ENCODE peak calls at places on chromosome 1, in four cellular contexts. F, N, A and O are unnamed samples.

GRCh38 chr1:184242507-184242943 is 144.3 kb upstream of the C1orf21 start:
- DNase-seq in F (no peak), N (no peak), A (no peak), O (peak; percentile 58)

GRCh38 chr1:234658143-234658542 is 48.2 kb upstream of the IRF2BP2 start:
- DNase-seq in F (no peak), N (no peak), A (no peak), O (peak; percentile 82)

GRCh38 chr1:167454304-167454928 is 63.9 kb downstream of the CD247 start:
- DNase-seq in F (no peak), N (no peak), A (no peak), O (no peak)

GRCh38 chr1:194369060-194369459 is 1182.6 kb upstream of the B3GALT2 start:
- DNase-seq in F (no peak), N (no peak), A (no peak), O (no peak)

GRCh38 chr1:174153825-174154107 is 5.6 kb upstream of the RABGAP1L start:
- DNase-seq in F (no peak), N (no peak), A (no peak), O (no peak)

GRCh38 chr1:194024659-194025058 is 838.2 kb upstream of the B3GALT2 start:
- DNase-seq in F (no peak), N (no peak), A (no peak), O (no peak)

GRCh38 chr1:5267603-5268235 is 613.3 kb downstream of the AJAP1 start:
- DNase-seq in F (peak; percentile 80), N (no peak), A (no peak), O (no peak)

GRCh38 chr1:115448282-115449044 is 110.4 kb upstream of the NGF start:
- DNase-seq in F (no peak), N (no peak), A (no peak), O (no peak)

GRCh38 chr1:4485878-4486277 is 168.5 kb upstream of the AJAP1 start:
- DNase-seq in F (no peak), N (no peak), A (no peak), O (no peak)

GRCh38 chr1:94883688-94884087 is 43.2 kb downstream of the CNN3 start:
- DNase-seq in F (no peak), N (no peak), A (no peak), O (peak; percentile 78)

GRCh38 chr1:4130096-4130495 is 230.0 kb upstream of the C1orf174 start:
- DNase-seq in F (no peak), N (no peak), A (no peak), O (no peak)

GRCh38 chr1:112527266-112528010 is 18.7 kb downstream of the WNT2B start:
- DNase-seq in F (no peak), N (no peak), A (no peak), O (peak; percentile 50)

GRCh38 chr1:183776731-183777130 is 28.2 kb upstream of the RGL1 start:
- DNase-seq in F (no peak), N (no peak), A (no peak), O (peak; percentile 12)

GRCh38 chr1:230852959-230853358 is 15.4 kb downstream of the C1orf198 start:
- DNase-seq in F (no peak), N (no peak), A (no peak), O (no peak)

GRCh38 chr1:230853736-230854135 is 14.6 kb downstream of the C1orf198 start:
- DNase-seq in F (no peak), N (no peak), A (no peak), O (no peak)

GRCh38 chr1:230857077-230857476 is 11.2 kb downstream of the C1orf198 start:
- DNase-seq in F (no peak), N (no peak), A (no peak), O (no peak)

GRCh38 chr1:230855886-230856285 is 12.4 kb downstream of the C1orf198 start:
- DNase-seq in F (no peak), N (no peak), A (no peak), O (no peak)

DNA sequence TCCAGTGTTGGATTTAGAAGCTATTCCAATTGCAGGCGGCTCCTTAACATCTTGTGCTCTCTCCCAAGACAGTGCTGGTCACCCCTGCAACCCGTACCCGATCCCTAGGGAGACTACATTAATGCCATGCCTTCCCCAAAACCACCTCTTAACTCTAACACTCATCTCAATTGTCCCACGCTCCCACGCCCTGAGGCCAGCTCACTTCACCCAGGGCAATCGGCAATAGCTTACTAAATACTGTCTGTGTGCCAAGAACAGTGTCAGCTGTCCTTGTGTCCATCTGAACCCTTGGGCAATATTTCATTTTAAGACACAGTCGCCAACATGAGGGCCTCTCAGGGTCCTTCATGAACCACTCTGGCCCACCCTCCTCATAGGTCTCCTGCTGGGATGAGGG is 13.9 kb downstream of the C1orf198 start:
- DNase-seq in F (no peak), N (no peak), A (no peak), O (no peak)
- H3K4me1 ChIP-seq in F (no peaks in the 10 kb centered on the region), N (no peaks in the 10 kb centered on the region), A (peaks cover 35% of the 10 kb centered on the region), O (peaks cover 47% of the 10 kb centered on the region)

GRCh38 chr1:39213511-39214002 is 9.1 kb downstream of the MACF1 start:
- DNase-seq in F (no peak), N (no peak), A (no peak), O (peak; percentile 72)

GRCh38 chr1:39210649-39211048 is 6.2 kb downstream of the MACF1 start:
- DNase-seq in F (no peak), N (no peak), A (no peak), O (no peak)

GRCh38 chr1:39214021-39214713 is 9.7 kb downstream of the MACF1 start:
- DNase-seq in F (no peak), N (no peak), A (no peak), O (no peak)

GRCh38 chr1:39214714-39214997 is 10.2 kb downstream of the MACF1 start:
- DNase-seq in F (no peak), N (no peak), A (no peak), O (no peak)

GRCh38 chr1:39212499-39212898 is 8.0 kb downstream of the MACF1 start:
- DNase-seq in F (no peak), N (no peak), A (no peak), O (no peak)
- H3K9me2 ChIP-seq in F (no peaks in the 10 kb centered on the region), N (no peaks in the 10 kb centered on the region), A (no peaks in the 10 kb centered on the region), O (no peaks in the 10 kb centered on the region)

DNA sequence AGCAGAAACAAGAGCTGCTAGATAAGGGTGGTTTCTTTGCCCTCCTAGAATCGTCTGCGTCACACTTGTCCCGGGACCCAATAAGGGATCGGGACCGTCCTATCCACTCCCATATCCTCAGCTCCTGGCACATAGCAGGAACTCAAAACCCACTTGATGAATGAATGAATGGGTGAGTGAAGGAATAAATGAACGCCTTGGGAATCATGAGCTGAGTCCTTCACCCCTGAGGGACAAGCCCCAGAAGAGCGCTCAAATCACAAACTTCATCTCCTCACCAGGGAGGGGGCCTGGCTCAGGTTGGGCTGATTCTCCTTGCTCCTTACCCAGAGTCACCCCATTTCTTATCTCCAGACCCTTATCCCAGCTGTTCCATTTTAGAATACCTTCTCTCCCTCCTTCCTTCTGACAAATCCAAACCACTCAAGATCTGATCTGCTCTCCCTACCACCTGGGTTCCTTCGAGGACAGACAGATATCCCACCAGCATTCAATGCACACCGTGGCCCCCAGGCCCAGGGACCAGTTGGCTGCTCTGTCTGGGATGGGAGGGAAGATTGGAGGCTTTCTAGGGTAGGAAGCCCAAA is 590 bp upstream of the MOB3C start:
- DNase-seq in F (no peak), N (no peak), A (no peak), O (no peak)
- H3K4me3 ChIP-seq in F (peak overlapping the region; percentile 83), N (peak overlapping the region; percentile 79), A (peak overlapping the region; percentile 69), O (peak overlapping the region; percentile 88)

GRCh38 chr1:25740071-25740470 is 59.9 kb upstream of the SELENON start:
- DNase-seq in F (no peak), N (no peak), A (no peak), O (no peak)

GRCh38 chr1:25744140-25744581 is 55.8 kb upstream of the SELENON start:
- DNase-seq in F (no peak), N (no peak), A (peak; percentile 69), O (peak; percentile 77)

GRCh38 chr1:25744636-25745425 is 55.2 kb upstream of the SELENON start:
- DNase-seq in F (no peak), N (no peak), A (no peak), O (no peak)

GRCh38 chr1:25743164-25744139 is 56.5 kb upstream of the SELENON start:
- DNase-seq in F (no peak), N (no peak), A (no peak), O (peak; percentile 88)

GRCh38 chr1:25742316-25742715 is 57.7 kb upstream of the SELENON start:
- DNase-seq in F (no peak), N (no peak), A (no peak), O (no peak)
- H3K4me1 ChIP-seq in F (no peaks in the 10 kb centered on the region), N (no peaks in the 10 kb centered on the region), A (no peaks in the 10 kb centered on the region), O (peaks cover 8% of the 10 kb centered on the region)

DNA sequence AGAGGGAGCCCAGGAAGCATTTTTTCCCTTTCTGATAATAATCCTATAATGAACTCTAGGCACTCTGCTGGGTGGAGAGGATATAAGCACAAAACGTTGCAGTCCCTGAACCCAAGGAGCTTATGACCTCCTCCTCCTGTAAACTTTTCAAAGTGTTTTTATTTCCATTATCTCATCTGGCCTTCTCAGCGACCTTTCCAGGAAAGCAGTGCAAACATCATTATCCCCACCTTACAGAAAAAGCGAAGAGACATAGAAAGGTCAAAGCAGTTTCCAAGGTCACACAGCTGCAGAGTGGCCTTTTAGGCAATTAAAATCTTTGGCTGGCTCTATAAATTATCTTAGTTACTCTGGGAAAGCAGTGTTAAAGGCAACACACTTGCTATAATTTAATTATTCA is 63.8 kb downstream of the OLFML3 start:
- DNase-seq in F (no peak), N (no peak), A (no peak), O (no peak)
- H3K9me2 ChIP-seq in F (no peaks in the 10 kb centered on the region), N (no peaks in the 10 kb centered on the region), A (no peaks in the 10 kb centered on the region), O (no peaks in the 10 kb centered on the region)

GRCh38 chr1:72286401-72286800 is 4.1 kb upstream of the NEGR1 start:
- DNase-seq in F (no peak), N (no peak), A (no peak), O (no peak)
- H3K4me3 ChIP-seq in F (no peak overlapping the region), N (no peak overlapping the region), A (no peak overlapping the region), O (no peak overlapping the region)

GRCh38 chr1:64542118-64542517 is 72.2 kb downstream of the CACHD1 start:
- DNase-seq in F (no peak), N (no peak), A (no peak), O (no peak)
- H3K4me1 ChIP-seq in F (no peaks in the 10 kb centered on the region), N (no peaks in the 10 kb centered on the region), A (peaks cover 36% of the 10 kb centered on the region), O (peaks cover 24% of the 10 kb centered on the region)

DNA sequence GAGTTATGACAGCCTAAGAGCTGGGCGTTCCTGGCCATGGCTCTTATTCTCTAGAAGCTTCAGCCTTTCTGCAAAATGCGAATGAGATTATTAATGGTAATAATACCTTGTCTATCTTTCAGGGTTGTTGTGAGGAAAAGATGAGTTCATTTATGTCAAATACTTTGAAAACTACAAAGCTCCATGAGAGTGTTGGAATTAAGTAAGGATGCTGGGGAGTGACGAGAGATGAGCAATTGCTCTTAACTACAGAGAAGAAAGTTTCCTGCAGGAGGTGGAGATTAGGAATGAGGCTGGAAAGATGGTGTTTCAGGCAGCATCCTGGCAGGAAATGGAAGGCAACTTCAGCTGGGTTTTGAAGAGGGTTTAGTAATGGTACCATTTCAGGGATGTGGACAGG is 124.2 kb downstream of the CACNA1E start:
- DNase-seq in F (no peak), N (no peak), A (no peak), O (no peak)
- H3K9me2 ChIP-seq in F (no peaks in the 10 kb centered on the region), N (no peaks in the 10 kb centered on the region), A (no peaks in the 10 kb centered on the region), O (no peaks in the 10 kb centered on the region)

GRCh38 chr1:214842856-214843255 is 239.7 kb upstream of the KCNK2 start:
- DNase-seq in F (no peak), N (no peak), A (no peak), O (peak; percentile 81)
- H3K4me3 ChIP-seq in F (no peak overlapping the region), N (no peak overlapping the region), A (no peak overlapping the region), O (peak overlapping the region; percentile 40)

GRCh38 chr1:14519976-14520375 is 78.5 kb upstream of the KAZN start:
- DNase-seq in F (no peak), N (no peak), A (no peak), O (peak; percentile 84)
- H3K4me1 ChIP-seq in F (no peaks in the 10 kb centered on the region), N (peaks cover 5% of the 10 kb centered on the region), A (no peaks in the 10 kb centered on the region), O (peaks cover 52% of the 10 kb centered on the region)